ENCODE peak calls at places on chromosome 4, in four cellular contexts. B is Calu3, X is hepatocyte, D is fibroblast of pulmonary artery. K is an unnamed sample.
A peak's percentile ranks its signal among the peaks of the same experiment; 100 is the strongest.

GRCh38 chr4:3010998-3011397 is 47.6 kb downstream of the GRK4 start:
- DNase-seq in X (no peak), B (no peak), D (peak; percentile 39), K (no peak)

GRCh38 chr4:14111730-14112171 is 484.2 kb upstream of the BOD1L1 start:
- DNase-seq in B (no peak), X (no peak), D (peak; percentile 60), K (no peak)

GRCh38 chr4:48681856-48682255 is 98.2 kb downstream of the FRYL start:
- DNase-seq in X (peak; percentile 32), B (peak; percentile 28), D (peak; percentile 71), K (peak; percentile 36)

GRCh38 chr4:115343171-115343570 is 229.8 kb upstream of the NDST4 start:
- DNase-seq in X (no peak), B (no peak), D (no peak), K (no peak)

GRCh38 chr4:11367371-11367770 is 61.3 kb downstream of the HS3ST1 start:
- DNase-seq in B (no peak), D (peak; percentile 97), X (peak; percentile 50), K (no peak)

GRCh38 chr4:67545199-67545995 is at the start of gene CENPC:
- DNase-seq in B (peak; percentile 88), X (peak; percentile 98), D (peak; percentile 99), K (peak; percentile 93)

GRCh38 chr4:113828712-113829111 is 67.2 kb upstream of the CAMK2D start:
- DNase-seq in B (no peak), D (no peak), X (no peak), K (no peak)

GRCh38 chr4:113840850-113841249 is 79.3 kb upstream of the CAMK2D start:
- DNase-seq in X (no peak), B (no peak), D (no peak), K (no peak)

GRCh38 chr4:102483120-102483519 is 18.0 kb upstream of the NFKB1 start:
- DNase-seq in D (no peak), B (no peak), X (no peak), K (no peak)

GRCh38 chr4:306551-306961 is 1.3 kb upstream of the ZNF732 start:
- DNase-seq in B (no peak), X (no peak), D (no peak), K (peak; percentile 28)

GRCh38 chr4:140652601-140653000 is 83.8 kb upstream of the UCP1 start:
- DNase-seq in B (no peak), D (no peak), X (no peak), K (no peak)

GRCh38 chr4:112057479-112057878 is 87.8 kb upstream of the FAM241A start:
- DNase-seq in X (no peak), D (no peak), B (no peak), K (no peak)

GRCh38 chr4:185932491-185932890 is 120.5 kb upstream of the SORBS2 start:
- DNase-seq in D (peak; percentile 34), X (no peak), B (no peak), K (no peak)

GRCh38 chr4:57442834-57443291 is 332.7 kb upstream of the IGFBP7 start:
- DNase-seq in D (peak; percentile 42), B (peak; percentile 44), X (peak; percentile 77), K (peak; percentile 30)

GRCh38 chr4:75848891-75849290 is 53.4 kb downstream of the PPEF2 start:
- DNase-seq in D (peak; percentile 38), B (no peak), X (no peak), K (no peak)

GRCh38 chr4:124321370-124321769 is 391.2 kb downstream of the ANKRD50 start:
- DNase-seq in B (peak; percentile 6), D (peak; percentile 35), X (no peak), K (no peak)

GRCh38 chr4:734075-734474 is 28.4 kb downstream of the PCGF3 start:
- DNase-seq in B (no peak), D (no peak), X (no peak), K (no peak)

GRCh38 chr4:46977245-46977644 is 16.1 kb downstream of the GABRA4 start:
- DNase-seq in B (no peak), D (no peak), X (no peak), K (no peak)

GRCh38 chr4:38046735-38047487 is 86.7 kb downstream of the PTTG2 start:
- DNase-seq in D (no peak), B (no peak), X (no peak), K (no peak)

GRCh38 chr4:128711361-128711760 is 98.1 kb upstream of the JADE1 start:
- DNase-seq in X (no peak), B (no peak), D (no peak), K (no peak)

GRCh38 chr4:88761861-88762523 is 64.4 kb upstream of the NAP1L5 start:
- DNase-seq in X (no peak), D (no peak), B (no peak), K (no peak)

GRCh38 chr4:162458051-162458450 is 294.3 kb upstream of the FSTL5 start:
- DNase-seq in D (no peak), X (no peak), B (no peak), K (no peak)

GRCh38 chr4:162457071-162457865 is 293.5 kb upstream of the FSTL5 start:
- DNase-seq in B (no peak), D (no peak), X (no peak), K (no peak)

GRCh38 chr4:162456106-162456505 is 292.3 kb upstream of the FSTL5 start:
- DNase-seq in B (no peak), D (no peak), X (no peak), K (no peak)

GRCh38 chr4:162461952-162462351 is 298.2 kb upstream of the FSTL5 start:
- DNase-seq in D (no peak), B (no peak), X (no peak), K (no peak)
- TF ChIP-seq CTCF in D (no peak), B (no peak), X (peak; percentile 53), K (no peak)

GRCh38 chr4:54371211-54371610 is 142.1 kb downstream of the PDGFRA start:
- DNase-seq in D (no peak), X (no peak), B (no peak), K (no peak)

GRCh38 chr4:54363037-54363436 is 133.9 kb downstream of the PDGFRA start:
- DNase-seq in D (no peak), X (no peak), B (no peak), K (no peak)

GRCh38 chr4:54372951-54373350 is 143.9 kb downstream of the PDGFRA start:
- DNase-seq in X (no peak), B (no peak), D (no peak), K (no peak)

GRCh38 chr4:54368861-54369260 is 139.8 kb downstream of the PDGFRA start:
- DNase-seq in X (no peak), D (no peak), B (no peak), K (no peak)

DNA sequence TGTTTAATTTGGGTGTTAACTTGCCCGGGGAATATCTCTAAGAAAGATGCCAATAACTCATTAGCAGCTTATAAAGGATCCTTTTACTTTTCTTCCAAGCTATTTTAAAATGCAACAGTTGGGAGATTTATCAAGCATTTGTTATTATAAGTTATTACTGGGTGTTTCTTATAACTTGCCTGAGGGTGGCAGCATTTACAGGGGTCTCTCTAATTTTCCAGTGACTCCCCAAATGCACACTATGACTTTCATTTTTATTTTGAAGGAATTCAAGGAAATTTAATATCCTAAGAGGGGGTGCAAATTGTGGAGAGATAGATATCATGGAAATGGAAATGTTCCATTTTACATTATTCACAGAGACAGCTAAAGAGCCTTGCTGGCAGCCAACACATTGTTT is 138.0 kb downstream of the PDGFRA start:
- DNase-seq in B (no peak), D (no peak), X (no peak), K (no peak)
- TF ChIP-seq CTCF in B (no peak), D (no peak), X (no peak), K (no peak)

GRCh38 chr4:175998782-175999181 is 66.9 kb upstream of the WDR17 start:
- DNase-seq in B (peak; percentile 48), D (peak; percentile 1), X (no peak), K (no peak)
- TF ChIP-seq CTCF in B (no peak), D (no peak), X (no peak), K (no peak)

GRCh38 chr4:35939746-35940145 is 304.6 kb downstream of the ARAP2 start:
- DNase-seq in B (no peak), D (no peak), X (no peak), K (no peak)

DNA sequence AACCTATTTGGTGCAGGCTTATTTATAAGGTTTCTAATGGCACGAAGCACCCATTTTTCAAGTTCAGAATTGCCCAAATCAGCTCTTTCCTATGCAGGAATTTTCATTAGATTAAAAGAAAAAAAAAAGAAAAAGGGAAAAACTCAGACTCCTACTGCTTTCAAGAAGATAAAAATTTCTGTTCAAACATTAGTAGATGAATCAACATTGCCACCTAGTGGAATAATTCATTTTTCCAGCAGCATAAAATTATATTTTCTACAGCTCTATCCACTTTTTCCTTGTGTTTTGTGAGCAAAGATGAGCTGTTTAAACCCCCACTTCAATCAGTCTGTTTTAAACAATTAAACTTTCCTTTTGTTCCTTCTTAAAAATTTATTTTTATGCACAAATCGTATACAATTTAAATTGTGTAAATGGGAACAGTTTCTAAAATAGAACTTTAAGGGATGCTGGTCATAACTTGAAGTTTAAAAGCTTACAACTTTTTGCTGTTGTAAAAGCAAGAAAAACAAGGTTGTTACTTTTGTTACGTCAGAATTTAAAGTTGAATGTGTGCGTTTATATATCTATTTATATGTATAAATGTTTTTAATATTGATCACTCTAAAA is 309.8 kb downstream of the ARAP2 start:
- DNase-seq in D (peak; percentile 44), B (no peak), X (peak; percentile 63), K (no peak)
- TF ChIP-seq CTCF in D (peak; percentile 53), B (no peak), X (peak; percentile 79), K (peak; percentile 27)

GRCh38 chr4:164935363-164935762 is 42.1 kb downstream of the TRIM61 start:
- DNase-seq in D (no peak), X (no peak), B (peak; percentile 4), K (peak; percentile 50)
- TF ChIP-seq CTCF in D (no peak), X (peak; percentile 28), B (no peak), K (peak; percentile 22)

GRCh38 chr4:144740316-144740715 is 94.4 kb downstream of the HHIP start:
- DNase-seq in X (no peak), B (no peak), D (no peak), K (no peak)
- TF ChIP-seq CTCF in X (no peak), B (no peak), D (no peak), K (no peak)

GRCh38 chr4:173319696-173320095 is 14.5 kb downstream of the HMGB2 start:
- DNase-seq in B (no peak), X (no peak), D (peak; percentile 79), K (no peak)

GRCh38 chr4:173314715-173315114 is 19.4 kb downstream of the HMGB2 start:
- DNase-seq in D (no peak), B (no peak), X (no peak), K (no peak)

GRCh38 chr4:173318648-173319211 is 15.4 kb downstream of the HMGB2 start:
- DNase-seq in D (peak; percentile 77), X (peak; percentile 26), B (no peak), K (no peak)

GRCh38 chr4:173316060-173316459 is 18.1 kb downstream of the HMGB2 start:
- DNase-seq in X (no peak), D (no peak), B (no peak), K (no peak)

GRCh38 chr4:173317003-173317402 is 17.2 kb downstream of the HMGB2 start:
- DNase-seq in B (no peak), D (no peak), X (no peak), K (no peak)
- TF ChIP-seq CTCF in B (no peak), D (peak; percentile 30), X (peak; percentile 3), K (peak; percentile 7)